ENCODE peak calls at places on chromosome 13, in five cellular contexts. N, D, Q, G and Z are unnamed samples.

GRCh38 chr13:104491951-104492350 is 1425.7 kb upstream of the SLC10A2 start:
- DNase-seq in N (no peak), D (no peak), Q (no peak), G (no peak), Z (no peak)

GRCh38 chr13:26254583-26255102 is 714 bp downstream of the CDK8 start:
- DNase-seq in N (peak; percentile 26), D (peak; percentile 4), Q (peak; percentile 68), G (peak; percentile 49), Z (peak; percentile 67)

GRCh38 chr13:28273919-28274318 is 135.6 kb downstream of the PAN3 start:
- DNase-seq in N (no peak), D (no peak), Q (no peak), G (no peak), Z (no peak)

GRCh38 chr13:33326246-33326645 is 40.7 kb upstream of the STARD13 start:
- DNase-seq in N (no peak), D (no peak), Q (no peak), G (no peak), Z (no peak)

GRCh38 chr13:34847751-34848150 is 94.3 kb upstream of the NBEA start:
- DNase-seq in N (no peak), D (no peak), Q (no peak), G (peak; percentile 18), Z (no peak)

GRCh38 chr13:95128045-95128643 is 173.1 kb downstream of the ABCC4 start:
- DNase-seq in N (no peak), D (peak; percentile 4), Q (no peak), G (no peak), Z (no peak)

GRCh38 chr13:111912453-111912866 is 154.5 kb upstream of the SOX1 start:
- DNase-seq in N (no peak), D (no peak), Q (peak; percentile 3), G (no peak), Z (no peak)

GRCh38 chr13:45362939-45363338 is 22.0 kb upstream of the TPT1 start:
- DNase-seq in N (no peak), D (no peak), Q (no peak), G (no peak), Z (no peak)

GRCh38 chr13:82747331-82747730 is 1134.9 kb downstream of the SLITRK1 start:
- DNase-seq in N (no peak), D (no peak), Q (no peak), G (no peak), Z (no peak)

GRCh38 chr13:99867535-99868271 is 103.9 kb downstream of the ZIC5 start:
- DNase-seq in N (no peak), D (no peak), Q (no peak), G (no peak), Z (no peak)

GRCh38 chr13:106372199-106373160 is 163.0 kb downstream of the EFNB2 start:
- DNase-seq in N (no peak), D (no peak), Q (no peak), G (no peak), Z (no peak)

GRCh38 chr13:38494445-38494844 is 144.8 kb downstream of the UFM1 start:
- DNase-seq in N (no peak), D (no peak), Q (no peak), G (no peak), Z (no peak)

GRCh38 chr13:72504026-72504925 is 223.2 kb downstream of the MZT1 start:
- DNase-seq in N (no peak), D (peak; percentile 14), Q (no peak), G (no peak), Z (no peak)

GRCh38 chr13:99995503-99996176 is 14.1 kb downstream of the ZIC2 start:
- DNase-seq in N (no peak), D (no peak), Q (no peak), G (no peak), Z (no peak)

GRCh38 chr13:38141792-38142191 is 207.9 kb upstream of the UFM1 start:
- DNase-seq in N (no peak), D (no peak), Q (no peak), G (no peak), Z (no peak)

GRCh38 chr13:42821437-42821836 is 40.1 kb downstream of the FAM216B start:
- DNase-seq in N (no peak), D (no peak), Q (no peak), G (no peak), Z (no peak)

GRCh38 chr13:24097064-24097463 is 63.5 kb upstream of the SPATA13 start:
- DNase-seq in N (peak; percentile 24), D (no peak), Q (no peak), G (peak; percentile 7), Z (no peak)

GRCh38 chr13:95604534-95604915 is 40.0 kb downstream of the DZIP1 start:
- DNase-seq in N (no peak), D (no peak), Q (no peak), G (no peak), Z (no peak)

GRCh38 chr13:77752512-77753069 is 55.1 kb downstream of the SLAIN1 start:
- DNase-seq in N (no peak), D (no peak), Q (no peak), G (no peak), Z (no peak)

GRCh38 chr13:35818577-35819165 is 312.5 kb downstream of the DCLK1 start:
- DNase-seq in N (no peak), D (peak; percentile 11), Q (no peak), G (no peak), Z (no peak)

GRCh38 chr13:44932171-44932849 is 57.0 kb downstream of the NUFIP1 start:
- DNase-seq in N (no peak), D (peak; percentile 22), Q (no peak), G (no peak), Z (no peak)

GRCh38 chr13:111269508-111269907 is 50.9 kb upstream of the TEX29 start:
- DNase-seq in N (no peak), D (no peak), Q (no peak), G (no peak), Z (no peak)

GRCh38 chr13:100423375-100423774 is 165.2 kb downstream of the GGACT start:
- DNase-seq in N (no peak), D (no peak), Q (no peak), G (no peak), Z (no peak)

GRCh38 chr13:29857089-29857488 is 6.7 kb upstream of the UBL3 start:
- DNase-seq in N (no peak), D (no peak), Q (no peak), G (no peak), Z (no peak)

GRCh38 chr13:66940113-66940512 is 290.0 kb downstream of the PCDH9 start:
- DNase-seq in N (no peak), D (no peak), Q (no peak), G (peak; percentile 0), Z (no peak)

GRCh38 chr13:90867336-90867683 is 480.2 kb upstream of the MIR17HG start:
- DNase-seq in N (peak; percentile 19), D (peak; percentile 44), Q (peak; percentile 58), G (peak; percentile 58), Z (peak; percentile 80)

GRCh38 chr13:75458696-75459422 is 23.1 kb downstream of the TBC1D4 start:
- DNase-seq in N (no peak), D (no peak), Q (no peak), G (peak; percentile 12), Z (no peak)

GRCh38 chr13:37446503-37446902 is 152.1 kb downstream of the POSTN start:
- DNase-seq in N (no peak), D (peak; percentile 31), Q (no peak), G (no peak), Z (no peak)

GRCh38 chr13:55573565-55573964 is 1567.2 kb upstream of the PRR20A start:
- DNase-seq in N (no peak), D (no peak), Q (no peak), G (no peak), Z (no peak)

GRCh38 chr13:29513981-29514719 is 81.3 kb downstream of the SLC7A1 start:
- DNase-seq in N (no peak), D (no peak), Q (no peak), G (no peak), Z (no peak)

GRCh38 chr13:37427843-37428494 is 170.6 kb downstream of the POSTN start:
- DNase-seq in N (no peak), D (no peak), Q (no peak), G (no peak), Z (no peak)

GRCh38 chr13:110137677-110138008 is 169.3 kb downstream of the COL4A1 start:
- DNase-seq in N (peak; percentile 8), D (peak; percentile 53), Q (no peak), G (peak; percentile 30), Z (no peak)

GRCh38 chr13:106533101-106533939 is 2.1 kb downstream of the EFNB2 start:
- DNase-seq in N (peak; percentile 10), D (peak; percentile 60), Q (peak; percentile 86), G (peak; percentile 71), Z (peak; percentile 92)

GRCh38 chr13:39875583-39875982 is 220.1 kb downstream of the COG6 start:
- DNase-seq in N (no peak), D (peak; percentile 36), Q (peak; percentile 56), G (no peak), Z (no peak)

GRCh38 chr13:29713841-29714240 is 118.4 kb upstream of the SLC7A1 start:
- DNase-seq in N (no peak), D (peak; percentile 34), Q (no peak), G (no peak), Z (no peak)

GRCh38 chr13:46596501-46596900 is 43.5 kb downstream of the LRCH1 start:
- DNase-seq in N (no peak), D (no peak), Q (no peak), G (no peak), Z (no peak)

GRCh38 chr13:76879211-76879875 is 6.9 kb downstream of the KCTD12 start:
- DNase-seq in N (peak; percentile 27), D (peak; percentile 14), Q (peak; percentile 52), G (no peak), Z (peak; percentile 72)

GRCh38 chr13:46743191-46743590 is 53.8 kb downstream of the ESD start:
- DNase-seq in N (no peak), D (no peak), Q (no peak), G (no peak), Z (no peak)

GRCh38 chr13:113936566-113936965 is 37.3 kb downstream of the C13orf46 start:
- DNase-seq in N (no peak), D (no peak), Q (peak; percentile 19), G (no peak), Z (peak; percentile 38)